ENCODE peak calls at places on chromosomes 12 and 14, in six cellular contexts. D, Q, M, F, A and S are unnamed samples.

GRCh38 chr14:105167303-105168092 is 1.1 kb downstream of the JAG2 start:
- DNase-seq in D (peak), Q (peak), M (no peak), F (peak), A (peak), S (no peak)

GRCh38 chr14:68282479-68283377 is 463.1 kb downstream of the RAD51B start:
- DNase-seq in D (no peak), Q (no peak), M (no peak), F (no peak), A (no peak), S (no peak)

GRCh38 chr12:42981379-42981778 is 391.8 kb upstream of the PRICKLE1 start:
- DNase-seq in D (peak), Q (no peak), M (peak), F (peak), A (peak), S (peak)

GRCh38 chr14:41350476-41350875 is 256.2 kb upstream of the LRFN5 start:
- DNase-seq in D (no peak), Q (no peak), M (no peak), F (peak), A (no peak), S (no peak)

GRCh38 chr14:96594961-96595360 is 92.8 kb downstream of the PAPOLA start:
- DNase-seq in D (no peak), Q (no peak), M (no peak), F (no peak), A (no peak), S (no peak)

GRCh38 chr14:36827861-36828260 is 166.2 kb downstream of the PAX9 start:
- DNase-seq in D (no peak), Q (no peak), M (no peak), F (no peak), A (no peak), S (no peak)

GRCh38 chr14:94690896-94691657 is 78.8 kb downstream of the GSC start:
- DNase-seq in D (no peak), Q (no peak), M (no peak), F (no peak), A (no peak), S (no peak)

GRCh38 chr12:86698581-86698980 is 442.4 kb upstream of the MGAT4C start:
- DNase-seq in D (peak), Q (no peak), M (peak), F (no peak), A (no peak), S (peak)

GRCh38 chr12:59453461-59453860 is 142.4 kb upstream of the SLC16A7 start:
- DNase-seq in D (no peak), Q (no peak), M (no peak), F (no peak), A (no peak), S (no peak)

GRCh38 chr12:94510128-94510527 is 50.5 kb upstream of the CEP83 start:
- DNase-seq in D (no peak), Q (no peak), M (no peak), F (no peak), A (no peak), S (no peak)

GRCh38 chr14:24858684-24859083 is 191.3 kb downstream of the STXBP6 start:
- DNase-seq in D (no peak), Q (no peak), M (no peak), F (no peak), A (no peak), S (no peak)

GRCh38 chr12:79083181-79083580 is 218.6 kb downstream of the SYT1 start:
- DNase-seq in D (no peak), Q (no peak), M (peak), F (peak), A (no peak), S (peak)

GRCh38 chr12:53227341-53227740 is 4.7 kb downstream of the RARG start:
- DNase-seq in D (no peak), Q (no peak), M (no peak), F (no peak), A (no peak), S (no peak)
- H3K27ac ChIP-seq in D (no peak), Q (no peak), M (no peak), F (no peak), A (no peak), S (no peak)

DNA sequence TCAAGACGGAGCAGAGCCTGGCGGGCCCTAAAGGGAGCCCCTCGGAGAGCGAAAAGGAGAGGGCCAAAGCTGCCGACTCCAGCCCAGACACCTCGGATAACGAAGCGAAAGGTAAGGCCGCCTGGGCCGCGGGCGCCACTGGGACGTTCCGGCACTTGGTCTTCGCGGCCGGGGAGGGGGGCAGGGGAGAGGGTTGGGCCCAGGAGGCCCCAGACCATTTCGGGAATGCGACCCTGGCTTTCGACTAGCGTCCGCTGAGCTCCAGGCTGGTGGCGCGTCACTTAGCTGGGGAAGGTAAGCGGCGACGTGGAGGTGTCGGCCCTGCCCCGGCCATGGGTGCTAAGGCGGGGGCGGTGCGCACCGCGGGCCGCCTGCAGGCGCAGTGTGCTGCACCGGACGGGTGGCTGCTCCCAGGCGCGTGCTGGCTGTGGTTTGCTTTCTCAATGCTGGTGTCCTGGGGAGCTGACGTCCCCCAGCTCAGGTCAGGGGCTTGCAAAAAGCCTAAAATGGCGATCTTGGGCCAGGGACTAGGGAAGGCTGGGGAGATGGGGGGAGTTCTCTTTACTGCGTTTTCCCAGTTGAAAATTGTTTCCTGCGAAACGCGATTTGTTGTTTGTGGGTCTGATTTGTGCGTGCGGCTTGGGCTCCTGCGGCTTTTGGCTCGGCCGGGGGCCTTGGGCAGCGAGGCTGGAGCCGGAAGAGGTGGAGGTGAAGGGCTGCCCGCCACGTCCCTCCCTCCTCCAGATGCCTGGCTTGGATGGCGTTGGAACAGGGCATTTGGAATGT is 1.1 kb downstream of the HOXC10 start:
- DNase-seq in D (peak), Q (no peak), M (no peak), F (no peak), A (no peak), S (no peak)
- TF ChIP-seq EZH2 in D (peak), Q (peak), M (peak), F (no peak), A (peak), S (peak)

GRCh38 chr12:122452701-122453285 is 30.3 kb upstream of the CLIP1 start:
- DNase-seq in D (no peak), Q (no peak), M (no peak), F (no peak), A (no peak), S (no peak)
- H2AFZ ChIP-seq in D (no peak), Q (no peak), M (no peak), F (no peak), A (peak), S (no peak)

DNA sequence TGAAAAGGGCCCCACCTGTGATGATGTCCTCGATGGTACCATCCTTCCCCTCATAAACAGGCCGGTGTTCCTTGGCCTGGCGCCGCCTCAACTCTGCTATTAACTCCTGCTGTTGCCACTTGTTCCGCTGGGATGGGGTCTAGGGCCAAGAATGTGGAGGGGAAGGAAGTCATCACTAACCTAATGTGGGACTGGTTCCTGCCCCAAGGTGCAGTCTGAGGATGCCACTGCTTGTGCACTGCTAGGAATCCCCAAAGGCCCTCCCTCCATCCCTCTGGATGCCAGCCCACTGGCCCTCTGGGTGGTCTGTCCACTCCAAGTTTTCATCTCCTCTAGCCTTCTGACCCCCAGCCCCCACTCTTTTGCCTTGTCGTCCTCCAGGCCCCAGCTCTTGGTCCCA is 23.5 kb downstream of the PRPF40B start:
- DNase-seq in D (no peak), Q (no peak), M (no peak), F (no peak), A (no peak), S (no peak)
- H3K27ac ChIP-seq in D (no peak), Q (no peak), M (no peak), F (no peak), A (no peak), S (no peak)

DNA sequence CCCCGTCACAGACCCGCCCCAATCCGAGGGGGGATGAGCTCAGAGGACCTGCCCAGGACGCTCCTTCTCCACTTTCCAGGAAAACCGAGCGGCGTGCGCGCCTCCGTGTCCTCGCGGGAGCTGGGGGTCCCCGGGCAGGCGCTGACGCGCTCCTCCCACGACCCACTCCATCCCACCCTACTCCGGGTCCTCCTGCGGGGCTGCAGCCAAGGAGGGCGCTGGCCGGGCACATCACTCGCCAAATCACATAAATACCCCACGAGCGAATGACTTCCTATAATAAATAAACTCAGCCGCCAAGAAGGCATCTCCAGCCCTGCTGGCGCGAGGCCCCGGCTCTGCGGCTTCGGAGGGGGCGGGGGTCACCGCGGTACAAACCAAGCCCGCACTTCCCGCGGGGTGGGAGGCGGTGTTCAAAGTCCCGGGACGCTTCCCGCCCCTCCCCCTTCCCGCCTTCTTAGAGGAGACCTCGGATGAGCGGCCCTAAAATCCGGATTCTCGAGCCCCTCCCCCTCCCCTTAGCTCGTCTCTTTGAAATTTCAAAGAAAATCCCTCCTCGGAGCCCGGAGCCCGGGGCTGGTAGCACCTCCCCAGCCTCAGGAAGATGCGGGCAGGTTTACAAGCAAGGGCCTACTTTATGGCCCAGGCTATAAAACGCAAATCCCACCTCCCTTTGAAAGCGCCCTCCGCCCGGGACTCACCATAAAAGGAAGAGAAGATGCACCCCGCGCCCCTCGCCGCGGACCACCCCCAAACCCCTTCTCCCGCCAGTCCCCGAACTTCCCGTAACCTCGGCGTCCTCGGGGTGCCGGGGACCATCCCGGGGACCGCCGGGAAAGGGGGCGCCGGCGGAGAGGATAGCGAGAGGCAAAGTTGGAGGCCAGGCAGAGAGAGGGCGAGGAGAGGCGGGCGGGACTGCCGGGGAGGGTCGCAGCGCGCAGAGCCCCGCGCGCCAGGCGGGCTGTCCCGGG is 718 bp upstream of the FZD10 start:
- DNase-seq in D (peak), Q (peak), M (peak), F (no peak), A (peak), S (peak)
- TF ChIP-seq EZH2 in D (no peak), Q (peak), M (peak), F (no peak), A (peak), S (no peak)